ENCODE peak calls at places on chromosomes 16 and 17, in six cellular contexts. E is neural crest cell, D is iris pigment epithelial cell, X is hepatocyte, G is neuronal stem cell, M is foreskin fibroblast. B is an unnamed sample.
A peak's percentile ranks its signal among the peaks of the same experiment; 100 is the strongest.

GRCh38 chr16:17318200-17318599 is 152.6 kb downstream of the XYLT1 start:
- DNase-seq in G (no peak), M (peak; percentile 68), X (peak; percentile 40), D (no peak), E (no peak), B (no peak)

GRCh38 chr17:52105601-52106000 is 52.9 kb downstream of the CA10 start:
- DNase-seq in M (no peak), D (no peak), E (no peak), X (no peak), G (no peak), B (no peak)

GRCh38 chr17:73394523-73395450 is 83.0 kb upstream of the CDC42EP4 start:
- DNase-seq in G (no peak), E (no peak), X (no peak), D (no peak), M (no peak), B (no peak)

GRCh38 chr17:42980766-42981397 is 517 bp downstream of the RUNDC1 start:
- DNase-seq in D (peak; percentile 70), X (peak; percentile 82), G (peak; percentile 27), M (peak; percentile 55), E (peak; percentile 19), B (peak; percentile 63)

GRCh38 chr17:79123988-79124387 is 49.4 kb downstream of the ENGASE start:
- DNase-seq in D (no peak), G (no peak), M (no peak), E (no peak), X (no peak), B (no peak)

GRCh38 chr16:21656795-21657768 is 4.7 kb upstream of the IGSF6 start:
- DNase-seq in M (peak; percentile 47), D (peak; percentile 59), X (peak; percentile 70), G (peak; percentile 55), E (peak; percentile 36), B (peak; percentile 62)

GRCh38 chr17:71444011-71444574 is 676.7 kb upstream of the SOX9 start:
- DNase-seq in E (no peak), M (no peak), X (no peak), D (peak; percentile 14), G (no peak), B (no peak)

GRCh38 chr16:86994651-86995171 is 322.5 kb downstream of the C16orf95 start:
- DNase-seq in G (no peak), D (peak; percentile 96), X (peak; percentile 41), E (no peak), M (peak; percentile 83), B (peak; percentile 95)

GRCh38 chr16:20385844-20386832 is 18.4 kb downstream of the PDILT start:
- DNase-seq in M (peak; percentile 14), D (peak; percentile 28), X (peak; percentile 78), G (peak; percentile 64), E (peak; percentile 82), B (peak; percentile 39)

GRCh38 chr16:47045023-47045422 is 71.5 kb upstream of the DNAJA2 start:
- DNase-seq in D (no peak), X (no peak), E (no peak), G (no peak), M (peak; percentile 18), B (no peak)

GRCh38 chr16:48366165-48367093 is 18.8 kb downstream of the SIAH1 start:
- DNase-seq in M (peak; percentile 71), X (peak; percentile 73), E (no peak), G (no peak), D (peak; percentile 92), B (peak; percentile 49)

GRCh38 chr16:11094075-11094593 is 149.8 kb downstream of the CLEC16A start:
- DNase-seq in E (no peak), X (peak; percentile 78), M (no peak), D (peak; percentile 62), G (no peak), B (no peak)

GRCh38 chr17:71423871-71424546 is 696.8 kb upstream of the SOX9 start:
- DNase-seq in E (no peak), D (peak; percentile 73), X (no peak), G (no peak), M (no peak), B (peak; percentile 41)

GRCh38 chr16:4795181-4795827 is at the start of gene SMIM22:
- DNase-seq in D (no peak), E (no peak), M (no peak), G (no peak), X (no peak), B (no peak)

GRCh38 chr16:88993946-88994600 is 17.1 kb upstream of the CBFA2T3 start:
- DNase-seq in M (no peak), X (no peak), D (no peak), G (no peak), E (no peak), B (no peak)

GRCh38 chr17:6446516-6447100 is 2.4 kb downstream of the PIMREG start:
- DNase-seq in M (no peak), E (no peak), G (no peak), D (no peak), X (no peak), B (no peak)

GRCh38 chr16:10871157-10871991 is 5.6 kb upstream of the CIITA start:
- DNase-seq in G (no peak), E (no peak), D (peak; percentile 82), X (no peak), M (peak; percentile 96), B (peak; percentile 74)

GRCh38 chr17:39213852-39214251 is 11.9 kb downstream of the STAC2 start:
- DNase-seq in G (no peak), M (no peak), E (no peak), D (peak; percentile 55), X (peak; percentile 50), B (no peak)

GRCh38 chr16:86405319-86405718 is 105.0 kb upstream of the FOXF1 start:
- DNase-seq in D (peak; percentile 49), X (no peak), M (no peak), E (no peak), G (no peak), B (no peak)

GRCh38 chr16:66474750-66475199 is 47.7 kb downstream of the BEAN1 start:
- DNase-seq in G (no peak), M (no peak), X (no peak), D (no peak), E (no peak), B (no peak)

GRCh38 chr16:85081765-85082164 is 30.5 kb downstream of the CIBAR2 start:
- DNase-seq in E (no peak), M (no peak), G (no peak), D (no peak), X (no peak), B (no peak)

GRCh38 chr16:69598045-69598444 is 32.3 kb downstream of the NFAT5 start:
- DNase-seq in X (no peak), E (no peak), G (no peak), M (no peak), D (no peak), B (no peak)

GRCh38 chr17:63435681-63436522 is 10.2 kb downstream of the CYB561 start:
- DNase-seq in M (no peak), X (no peak), G (no peak), D (no peak), E (no peak), B (peak; percentile 43)

GRCh38 chr16:56736476-56736875 is 6.5 kb downstream of the NUP93 start:
- DNase-seq in G (no peak), D (no peak), M (no peak), E (no peak), X (no peak), B (no peak)